ENCODE peak calls at places on chromosome 14, in seven cellular contexts. One of them, this sample, is unnamed.

GRCh38 chr14:89027097-89027740 is 202.8 kb downstream of the TTC8 start:
- DNase-seq in astrocyte: no peak
- DNase-seq in IMR-90: peak; percentile 33
- DNase-seq in endothelial cell of umbilical vein: peak; percentile 25
- DNase-seq in neuronal stem cell: peak; percentile 57
- DNase-seq in HCT116: peak; percentile 13
- DNase-seq in endodermal cell: peak; percentile 83
- DNase-seq in this sample: peak; percentile 81

GRCh38 chr14:57066887-57067513 is 201.7 kb downstream of the EXOC5 start:
- DNase-seq in astrocyte: no peak
- DNase-seq in IMR-90: peak; percentile 2
- DNase-seq in endothelial cell of umbilical vein: peak; percentile 37
- DNase-seq in neuronal stem cell: peak; percentile 57
- DNase-seq in HCT116: peak; percentile 12
- DNase-seq in endodermal cell: peak; percentile 91
- DNase-seq in this sample: peak; percentile 17

GRCh38 chr14:24279301-24280186 is 8.1 kb upstream of the RABGGTA start:
- DNase-seq in astrocyte: no peak
- DNase-seq in IMR-90: no peak
- DNase-seq in endothelial cell of umbilical vein: no peak
- DNase-seq in neuronal stem cell: no peak
- DNase-seq in HCT116: no peak
- DNase-seq in endodermal cell: no peak
- DNase-seq in this sample: no peak

GRCh38 chr14:41505491-41505890 is 101.2 kb upstream of the LRFN5 start:
- DNase-seq in astrocyte: no peak
- DNase-seq in IMR-90: no peak
- DNase-seq in endothelial cell of umbilical vein: no peak
- DNase-seq in neuronal stem cell: no peak
- DNase-seq in HCT116: no peak
- DNase-seq in endodermal cell: peak; percentile 63
- DNase-seq in this sample: no peak

GRCh38 chr14:69658664-69659261 is 47.4 kb downstream of the SUSD6 start:
- DNase-seq in astrocyte: peak; percentile 77
- DNase-seq in IMR-90: peak; percentile 39
- DNase-seq in endothelial cell of umbilical vein: no peak
- DNase-seq in neuronal stem cell: no peak
- DNase-seq in HCT116: no peak
- DNase-seq in endodermal cell: no peak
- DNase-seq in this sample: no peak

GRCh38 chr14:74349757-74350156 is 1.5 kb downstream of the VRTN start:
- DNase-seq in astrocyte: no peak
- DNase-seq in IMR-90: no peak
- DNase-seq in endothelial cell of umbilical vein: no peak
- DNase-seq in neuronal stem cell: no peak
- DNase-seq in HCT116: no peak
- DNase-seq in endodermal cell: peak; percentile 68
- DNase-seq in this sample: no peak

GRCh38 chr14:22887990-22888378 is 5.0 kb downstream of the REM2 start:
- DNase-seq in astrocyte: no peak
- DNase-seq in IMR-90: no peak
- DNase-seq in endothelial cell of umbilical vein: no peak
- DNase-seq in neuronal stem cell: no peak
- DNase-seq in HCT116: no peak
- DNase-seq in endodermal cell: no peak
- DNase-seq in this sample: no peak

GRCh38 chr14:86481105-86481504 is 951.2 kb downstream of the FLRT2 start:
- DNase-seq in astrocyte: peak; percentile 17
- DNase-seq in IMR-90: peak; percentile 70
- DNase-seq in endothelial cell of umbilical vein: no peak
- DNase-seq in neuronal stem cell: no peak
- DNase-seq in HCT116: no peak
- DNase-seq in endodermal cell: no peak
- DNase-seq in this sample: peak; percentile 34

GRCh38 chr14:76261371-76261811 is 109.7 kb downstream of the GPATCH2L start:
- DNase-seq in astrocyte: peak; percentile 61
- DNase-seq in IMR-90: peak; percentile 44
- DNase-seq in endothelial cell of umbilical vein: no peak
- DNase-seq in neuronal stem cell: no peak
- DNase-seq in HCT116: no peak
- DNase-seq in endodermal cell: peak; percentile 57
- DNase-seq in this sample: peak; percentile 4

GRCh38 chr14:74919421-74920165 is 3.5 kb downstream of the RPS6KL1 start:
- DNase-seq in astrocyte: peak; percentile 40
- DNase-seq in IMR-90: peak; percentile 63
- DNase-seq in endothelial cell of umbilical vein: no peak
- DNase-seq in neuronal stem cell: no peak
- DNase-seq in HCT116: no peak
- DNase-seq in endodermal cell: no peak
- DNase-seq in this sample: peak; percentile 20

GRCh38 chr14:28609228-28609828 is 157.3 kb upstream of the FOXG1 start:
- DNase-seq in astrocyte: peak; percentile 36
- DNase-seq in IMR-90: peak; percentile 1
- DNase-seq in endothelial cell of umbilical vein: peak; percentile 54
- DNase-seq in neuronal stem cell: peak; percentile 73
- DNase-seq in HCT116: peak; percentile 3
- DNase-seq in endodermal cell: peak; percentile 88
- DNase-seq in this sample: peak; percentile 87

GRCh38 chr14:74380172-74380571 is 31.9 kb downstream of the VRTN start:
- DNase-seq in astrocyte: no peak
- DNase-seq in IMR-90: peak; percentile 28
- DNase-seq in endothelial cell of umbilical vein: no peak
- DNase-seq in neuronal stem cell: no peak
- DNase-seq in HCT116: no peak
- DNase-seq in endodermal cell: peak; percentile 7
- DNase-seq in this sample: peak; percentile 19

GRCh38 chr14:34138175-34138574 is 187.3 kb upstream of the EGLN3 start:
- DNase-seq in astrocyte: no peak
- DNase-seq in IMR-90: no peak
- DNase-seq in endothelial cell of umbilical vein: no peak
- DNase-seq in neuronal stem cell: no peak
- DNase-seq in HCT116: no peak
- DNase-seq in endodermal cell: no peak
- DNase-seq in this sample: no peak

GRCh38 chr14:77039285-77040058 is 11.0 kb upstream of the IRF2BPL start:
- DNase-seq in astrocyte: peak; percentile 63
- DNase-seq in IMR-90: peak; percentile 69
- DNase-seq in endothelial cell of umbilical vein: peak; percentile 51
- DNase-seq in neuronal stem cell: no peak
- DNase-seq in HCT116: no peak
- DNase-seq in endodermal cell: no peak
- DNase-seq in this sample: peak; percentile 87

GRCh38 chr14:75579882-75580281 is 1.5 kb downstream of the FLVCR2 start:
- DNase-seq in astrocyte: no peak
- DNase-seq in IMR-90: no peak
- DNase-seq in endothelial cell of umbilical vein: no peak
- DNase-seq in neuronal stem cell: no peak
- DNase-seq in HCT116: no peak
- DNase-seq in endodermal cell: no peak
- DNase-seq in this sample: peak; percentile 13

GRCh38 chr14:34310724-34311123 is 151.3 kb downstream of the SPTSSA start:
- DNase-seq in astrocyte: no peak
- DNase-seq in IMR-90: no peak
- DNase-seq in endothelial cell of umbilical vein: no peak
- DNase-seq in neuronal stem cell: no peak
- DNase-seq in HCT116: no peak
- DNase-seq in endodermal cell: no peak
- DNase-seq in this sample: no peak

GRCh38 chr14:94509356-94509755 is at the start of gene SERPINA12:
- DNase-seq in astrocyte: no peak
- DNase-seq in IMR-90: no peak
- DNase-seq in endothelial cell of umbilical vein: no peak
- DNase-seq in neuronal stem cell: no peak
- DNase-seq in HCT116: no peak
- DNase-seq in endodermal cell: no peak
- DNase-seq in this sample: no peak

GRCh38 chr14:20873370-20874177 is 17.6 kb upstream of the RNASE3 start:
- DNase-seq in astrocyte: peak; percentile 5
- DNase-seq in IMR-90: peak; percentile 56
- DNase-seq in endothelial cell of umbilical vein: peak; percentile 73
- DNase-seq in neuronal stem cell: peak; percentile 70
- DNase-seq in HCT116: peak; percentile 79
- DNase-seq in endodermal cell: peak; percentile 97
- DNase-seq in this sample: peak; percentile 24

GRCh38 chr14:73168274-73168673 is 32.0 kb downstream of the PSEN1 start:
- DNase-seq in astrocyte: no peak
- DNase-seq in IMR-90: no peak
- DNase-seq in endothelial cell of umbilical vein: no peak
- DNase-seq in neuronal stem cell: no peak
- DNase-seq in HCT116: no peak
- DNase-seq in endodermal cell: no peak
- DNase-seq in this sample: no peak

GRCh38 chr14:99125113-99125512 is 146.9 kb downstream of the BCL11B start:
- DNase-seq in astrocyte: no peak
- DNase-seq in IMR-90: no peak
- DNase-seq in endothelial cell of umbilical vein: no peak
- DNase-seq in neuronal stem cell: no peak
- DNase-seq in HCT116: no peak
- DNase-seq in endodermal cell: no peak
- DNase-seq in this sample: no peak

GRCh38 chr14:75433631-75434556 is 6.1 kb downstream of the JDP2 start:
- DNase-seq in astrocyte: no peak
- DNase-seq in IMR-90: no peak
- DNase-seq in endothelial cell of umbilical vein: no peak
- DNase-seq in neuronal stem cell: no peak
- DNase-seq in HCT116: no peak
- DNase-seq in endodermal cell: no peak
- DNase-seq in this sample: no peak

GRCh38 chr14:36781897-36782296 is 120.2 kb downstream of the PAX9 start:
- DNase-seq in astrocyte: no peak
- DNase-seq in IMR-90: no peak
- DNase-seq in endothelial cell of umbilical vein: no peak
- DNase-seq in neuronal stem cell: no peak
- DNase-seq in HCT116: no peak
- DNase-seq in endodermal cell: no peak
- DNase-seq in this sample: no peak

GRCh38 chr14:38207830-38208815 is at the start of gene SSTR1:
- DNase-seq in astrocyte: no peak
- DNase-seq in IMR-90: no peak
- DNase-seq in endothelial cell of umbilical vein: peak; percentile 36
- DNase-seq in neuronal stem cell: peak; percentile 18
- DNase-seq in HCT116: no peak
- DNase-seq in endodermal cell: peak; percentile 86
- DNase-seq in this sample: peak; percentile 9

GRCh38 chr14:103688441-103688840 is 26.8 kb downstream of the XRCC3 start:
- DNase-seq in astrocyte: no peak
- DNase-seq in IMR-90: no peak
- DNase-seq in endothelial cell of umbilical vein: no peak
- DNase-seq in neuronal stem cell: no peak
- DNase-seq in HCT116: no peak
- DNase-seq in endodermal cell: no peak
- DNase-seq in this sample: no peak

GRCh38 chr14:103690332-103690731 is 24.9 kb downstream of the XRCC3 start:
- DNase-seq in astrocyte: no peak
- DNase-seq in IMR-90: no peak
- DNase-seq in endothelial cell of umbilical vein: no peak
- DNase-seq in neuronal stem cell: no peak
- DNase-seq in HCT116: no peak
- DNase-seq in endodermal cell: no peak
- DNase-seq in this sample: no peak

GRCh38 chr14:103687712-103688111 is 27.5 kb downstream of the XRCC3 start:
- DNase-seq in astrocyte: no peak
- DNase-seq in IMR-90: no peak
- DNase-seq in endothelial cell of umbilical vein: no peak
- DNase-seq in neuronal stem cell: no peak
- DNase-seq in HCT116: no peak
- DNase-seq in endodermal cell: no peak
- DNase-seq in this sample: no peak

GRCh38 chr14:103686831-103687485 is 28.3 kb downstream of the XRCC3 start:
- DNase-seq in astrocyte: peak; percentile 45
- DNase-seq in IMR-90: peak; percentile 55
- DNase-seq in endothelial cell of umbilical vein: no peak
- DNase-seq in neuronal stem cell: no peak
- DNase-seq in HCT116: no peak
- DNase-seq in endodermal cell: no peak
- DNase-seq in this sample: no peak

GRCh38 chr14:103688906-103689902 is 26.0 kb downstream of the XRCC3 start:
- DNase-seq in astrocyte: peak; percentile 72
- DNase-seq in IMR-90: no peak
- DNase-seq in endothelial cell of umbilical vein: no peak
- DNase-seq in neuronal stem cell: no peak
- DNase-seq in HCT116: no peak
- DNase-seq in endodermal cell: no peak
- DNase-seq in this sample: no peak
- H3K9ac ChIP-seq in astrocyte: peak overlapping the region; percentile 55
- H3K9ac ChIP-seq in IMR-90: no peak overlapping the region
- H3K9ac ChIP-seq in endothelial cell of umbilical vein: no peak overlapping the region
- H3K9ac ChIP-seq in neuronal stem cell: no peak overlapping the region
- H3K9ac ChIP-seq in HCT116: no peak overlapping the region
- H3K9ac ChIP-seq in endodermal cell: no peak overlapping the region
- H3K9ac ChIP-seq in this sample: peak overlapping the region; percentile 9

DNA sequence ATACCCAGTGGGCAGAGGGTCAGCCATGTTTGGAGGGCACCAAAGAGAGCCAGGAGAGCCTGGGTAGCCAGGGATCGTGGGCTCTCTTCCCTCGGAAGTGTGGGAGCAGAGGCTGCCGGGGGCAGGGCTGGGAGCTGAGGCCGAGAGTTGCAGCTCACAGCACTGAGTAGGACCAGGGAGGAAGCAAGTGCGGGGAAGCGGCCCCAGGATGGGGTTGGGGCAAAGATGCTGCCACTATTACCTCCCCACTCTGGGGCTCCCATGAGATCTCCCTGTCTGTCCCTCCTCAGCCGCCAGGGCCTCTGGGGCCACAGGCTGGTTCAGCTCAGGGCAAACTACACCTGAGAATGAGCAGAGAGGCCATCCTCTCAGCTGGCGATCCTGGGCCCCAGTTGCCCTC is 20.8 kb upstream of the DIO3 start:
- DNase-seq in astrocyte: no peak
- DNase-seq in IMR-90: no peak
- DNase-seq in endothelial cell of umbilical vein: no peak
- DNase-seq in neuronal stem cell: no peak
- DNase-seq in HCT116: no peak
- DNase-seq in endodermal cell: no peak
- DNase-seq in this sample: no peak
- H3K4me3 ChIP-seq in astrocyte: no peak overlapping the region
- H3K4me3 ChIP-seq in IMR-90: no peak overlapping the region
- H3K4me3 ChIP-seq in endothelial cell of umbilical vein: no peak overlapping the region
- H3K4me3 ChIP-seq in neuronal stem cell: no peak overlapping the region
- H3K4me3 ChIP-seq in HCT116: no peak overlapping the region
- H3K4me3 ChIP-seq in endodermal cell: no peak overlapping the region
- H3K4me3 ChIP-seq in this sample: no peak overlapping the region

DNA sequence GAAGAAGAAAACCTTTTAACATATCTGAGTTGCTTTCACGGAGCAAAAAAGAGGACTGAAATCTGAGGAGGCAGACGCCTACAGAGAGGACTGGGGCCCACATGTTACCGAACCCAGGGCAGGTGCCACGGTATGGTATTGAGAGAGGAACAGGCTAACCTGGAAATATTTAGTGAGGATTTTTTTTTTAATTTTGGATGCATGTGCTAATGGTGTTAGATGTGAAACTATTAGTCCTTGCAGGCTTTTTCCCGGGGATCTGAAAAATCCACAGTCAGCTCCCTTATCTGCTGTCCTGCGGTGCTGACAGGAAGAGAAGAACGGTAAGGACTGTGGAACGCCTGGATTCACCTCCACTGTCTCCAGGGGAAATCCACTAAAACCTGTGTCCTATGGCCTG is 819.7 kb downstream of the TMEM121 start:
- DNase-seq in astrocyte: no peak
- DNase-seq in IMR-90: no peak
- DNase-seq in endothelial cell of umbilical vein: no peak
- DNase-seq in neuronal stem cell: no peak
- DNase-seq in HCT116: no peak
- DNase-seq in endodermal cell: no peak
- DNase-seq in this sample: no peak
- H3K9me3 ChIP-seq in astrocyte: peaks cover 4% of the 10 kb centered on the region
- H3K9me3 ChIP-seq in IMR-90: no peaks in the 10 kb centered on the region
- H3K9me3 ChIP-seq in endothelial cell of umbilical vein: peaks cover 9% of the 10 kb centered on the region
- H3K9me3 ChIP-seq in neuronal stem cell: no peaks in the 10 kb centered on the region
- H3K9me3 ChIP-seq in HCT116: no peaks in the 10 kb centered on the region
- H3K9me3 ChIP-seq in endodermal cell: no peaks in the 10 kb centered on the region
- H3K9me3 ChIP-seq in this sample: no peaks in the 10 kb centered on the region

GRCh38 chr14:100737526-100737925 is 10.8 kb downstream of the DLK1 start:
- DNase-seq in astrocyte: no peak
- DNase-seq in IMR-90: no peak
- DNase-seq in endothelial cell of umbilical vein: no peak
- DNase-seq in neuronal stem cell: no peak
- DNase-seq in HCT116: no peak
- DNase-seq in endodermal cell: peak; percentile 22
- DNase-seq in this sample: no peak
- H3K9ac ChIP-seq in astrocyte: no peak overlapping the region
- H3K9ac ChIP-seq in IMR-90: no peak overlapping the region
- H3K9ac ChIP-seq in endothelial cell of umbilical vein: no peak overlapping the region
- H3K9ac ChIP-seq in neuronal stem cell: peak overlapping the region; percentile 7
- H3K9ac ChIP-seq in HCT116: no peak overlapping the region
- H3K9ac ChIP-seq in endodermal cell: no peak overlapping the region
- H3K9ac ChIP-seq in this sample: no peak overlapping the region